ENCODE peak calls at places on chromosomes 5 and 9, in four cellular contexts. One of them, this sample, is unnamed.

GRCh38 chr9:128409998-128410397 is 10.7 kb upstream of the CERCAM start:
- DNase-seq in PC-3: peak
- DNase-seq in transverse colon: no peak
- DNase-seq in stomach: no peak
- DNase-seq in this sample: no peak

GRCh38 chr5:132019857-132020555 is 8.5 kb upstream of the ACSL6 start:
- DNase-seq in transverse colon: peak
- DNase-seq in stomach: peak
- DNase-seq in PC-3: no peak
- DNase-seq in this sample: peak

GRCh38 chr9:98318834-98319478 is 63.5 kb upstream of the TBC1D2 start:
- DNase-seq in stomach: no peak
- DNase-seq in transverse colon: no peak
- DNase-seq in PC-3: peak
- DNase-seq in this sample: no peak

GRCh38 chr9:16368425-16369087 is 501.9 kb downstream of the BNC2 start:
- DNase-seq in PC-3: peak
- DNase-seq in transverse colon: no peak
- DNase-seq in stomach: no peak
- DNase-seq in this sample: no peak

GRCh38 chr9:80841888-80842287 is 847.5 kb downstream of the TLE1 start:
- DNase-seq in PC-3: no peak
- DNase-seq in transverse colon: no peak
- DNase-seq in stomach: no peak
- DNase-seq in this sample: no peak

GRCh38 chr5:88555658-88556057 is 287.0 kb upstream of the TMEM161B start:
- DNase-seq in stomach: no peak
- DNase-seq in transverse colon: no peak
- DNase-seq in PC-3: no peak
- DNase-seq in this sample: no peak

GRCh38 chr9:37215456-37216229 is 95.3 kb downstream of the ZCCHC7 start:
- DNase-seq in stomach: no peak
- DNase-seq in PC-3: peak
- DNase-seq in transverse colon: no peak
- DNase-seq in this sample: no peak

GRCh38 chr5:74942622-74943286 is 76.6 kb upstream of the FAM169A start:
- DNase-seq in transverse colon: no peak
- DNase-seq in PC-3: no peak
- DNase-seq in stomach: no peak
- DNase-seq in this sample: no peak

GRCh38 chr5:36502608-36503007 is 103.8 kb upstream of the SLC1A3 start:
- DNase-seq in PC-3: peak
- DNase-seq in transverse colon: no peak
- DNase-seq in stomach: no peak
- DNase-seq in this sample: no peak

GRCh38 chr5:111963555-111963954 is 206.6 kb upstream of the NREP start:
- DNase-seq in stomach: no peak
- DNase-seq in PC-3: no peak
- DNase-seq in transverse colon: no peak
- DNase-seq in this sample: no peak

GRCh38 chr9:694499-695154 is 146.9 kb upstream of the DMRT1 start:
- DNase-seq in transverse colon: no peak
- DNase-seq in stomach: no peak
- DNase-seq in PC-3: peak
- DNase-seq in this sample: no peak

GRCh38 chr5:42483472-42484154 is 60.4 kb downstream of the GHR start:
- DNase-seq in transverse colon: no peak
- DNase-seq in stomach: no peak
- DNase-seq in PC-3: no peak
- DNase-seq in this sample: no peak

GRCh38 chr9:69645488-69645887 is 26.7 kb downstream of the APBA1 start:
- DNase-seq in stomach: peak
- DNase-seq in PC-3: peak
- DNase-seq in transverse colon: peak
- DNase-seq in this sample: no peak

GRCh38 chr5:137611011-137611580 is 112.0 kb upstream of the SPOCK1 start:
- DNase-seq in PC-3: no peak
- DNase-seq in transverse colon: no peak
- DNase-seq in stomach: no peak
- DNase-seq in this sample: no peak

GRCh38 chr5:31270396-31270795 is 76.9 kb downstream of the CDH6 start:
- DNase-seq in PC-3: peak
- DNase-seq in transverse colon: no peak
- DNase-seq in stomach: no peak
- DNase-seq in this sample: no peak

GRCh38 chr9:13034696-13035006 is 244.8 kb downstream of the MPDZ start:
- DNase-seq in PC-3: no peak
- DNase-seq in transverse colon: no peak
- DNase-seq in stomach: no peak
- DNase-seq in this sample: no peak

GRCh38 chr9:93134018-93134739 is at the start of gene NINJ1:
- DNase-seq in PC-3: peak
- DNase-seq in stomach: peak
- DNase-seq in transverse colon: peak
- DNase-seq in this sample: peak

GRCh38 chr9:108784998-108785397 is 70.8 kb downstream of the ACTL7B start:
- DNase-seq in stomach: no peak
- DNase-seq in transverse colon: no peak
- DNase-seq in PC-3: no peak
- DNase-seq in this sample: no peak

GRCh38 chr5:149677721-149678120 is 52.4 kb upstream of the PPARGC1B start:
- DNase-seq in stomach: no peak
- DNase-seq in PC-3: no peak
- DNase-seq in transverse colon: peak
- DNase-seq in this sample: no peak

GRCh38 chr9:113508111-113508749 is 44.7 kb downstream of the RGS3 start:
- DNase-seq in transverse colon: peak
- DNase-seq in stomach: peak
- DNase-seq in PC-3: peak
- DNase-seq in this sample: no peak

GRCh38 chr9:89482950-89483349 is 15.0 kb downstream of the SEMA4D start:
- DNase-seq in transverse colon: peak
- DNase-seq in PC-3: no peak
- DNase-seq in stomach: no peak
- DNase-seq in this sample: peak

GRCh38 chr5:141611289-141611688 is 7.5 kb downstream of the DIAPH1 start:
- DNase-seq in stomach: no peak
- DNase-seq in PC-3: no peak
- DNase-seq in transverse colon: no peak
- DNase-seq in this sample: no peak

GRCh38 chr5:77743181-77743580 is 33.0 kb downstream of the TBCA start:
- DNase-seq in transverse colon: no peak
- DNase-seq in stomach: no peak
- DNase-seq in PC-3: peak
- DNase-seq in this sample: no peak

GRCh38 chr5:2895876-2896275 is 144.4 kb upstream of the IRX2 start:
- DNase-seq in PC-3: no peak
- DNase-seq in stomach: no peak
- DNase-seq in transverse colon: no peak
- DNase-seq in this sample: no peak

GRCh38 chr5:125890387-125890955 is 532.7 kb upstream of the GRAMD2B start:
- DNase-seq in transverse colon: no peak
- DNase-seq in stomach: no peak
- DNase-seq in PC-3: no peak
- DNase-seq in this sample: no peak

GRCh38 chr5:74810915-74811314 is 43.9 kb downstream of the NSA2 start:
- DNase-seq in stomach: no peak
- DNase-seq in PC-3: peak
- DNase-seq in transverse colon: no peak
- DNase-seq in this sample: no peak

GRCh38 chr5:76704131-76704663 is 11.7 kb upstream of the F2R start:
- DNase-seq in stomach: no peak
- DNase-seq in transverse colon: no peak
- DNase-seq in PC-3: no peak
- DNase-seq in this sample: no peak

GRCh38 chr5:66519626-66520025 is 76.6 kb upstream of the MAST4 start:
- DNase-seq in stomach: no peak
- DNase-seq in PC-3: no peak
- DNase-seq in transverse colon: no peak
- DNase-seq in this sample: no peak

GRCh38 chr5:67677422-67677970 is 480.9 kb upstream of the CD180 start:
- DNase-seq in PC-3: no peak
- DNase-seq in transverse colon: no peak
- DNase-seq in stomach: no peak
- DNase-seq in this sample: no peak

GRCh38 chr5:181205735-181206401 is 872 bp upstream of the TRIM7 start:
- DNase-seq in transverse colon: no peak
- DNase-seq in PC-3: no peak
- DNase-seq in stomach: no peak
- DNase-seq in this sample: no peak

GRCh38 chr5:66246621-66247020 is 102.5 kb downstream of the SREK1 start:
- DNase-seq in PC-3: peak
- DNase-seq in stomach: no peak
- DNase-seq in transverse colon: no peak
- DNase-seq in this sample: no peak

GRCh38 chr9:20353931-20354652 is 268.2 kb downstream of the MLLT3 start:
- DNase-seq in stomach: no peak
- DNase-seq in transverse colon: peak
- DNase-seq in PC-3: no peak
- DNase-seq in this sample: no peak

GRCh38 chr9:121550569-121551512 is 51.2 kb upstream of the GGTA1 start:
- DNase-seq in stomach: peak
- DNase-seq in PC-3: peak
- DNase-seq in transverse colon: peak
- DNase-seq in this sample: peak

GRCh38 chr5:66989286-66989685 is 207.3 kb downstream of the CD180 start:
- DNase-seq in stomach: no peak
- DNase-seq in PC-3: no peak
- DNase-seq in transverse colon: no peak
- DNase-seq in this sample: no peak

GRCh38 chr9:111559000-111559610 is 34.1 kb downstream of the ZNF483 start:
- DNase-seq in stomach: no peak
- DNase-seq in transverse colon: no peak
- DNase-seq in PC-3: peak
- DNase-seq in this sample: peak

GRCh38 chr5:149298857-149299404 is 27.3 kb downstream of the AFAP1L1 start:
- DNase-seq in transverse colon: no peak
- DNase-seq in stomach: no peak
- DNase-seq in PC-3: no peak
- DNase-seq in this sample: no peak

This sample was measured in Peyer's patch.